ENCODE peak calls at places on chromosomes 12 and 14, in seven cellular contexts. D, J, F, R, X, U and B are unnamed samples.

GRCh38 chr12:10759657-10760056 is 36.5 kb upstream of the YBX3 start:
- DNase-seq in F (no peak), U (no peak), X (no peak), D (no peak), R (no peak), J (no peak), B (no peak)

GRCh38 chr12:53956251-53956887 is 1.7 kb downstream of the HOXC12 start:
- DNase-seq in R (no peak), X (no peak), F (no peak), J (no peak), D (no peak), U (no peak), B (no peak)

GRCh38 chr12:108691154-108691994 is 39.9 kb downstream of the CORO1C start:
- DNase-seq in U (peak; percentile 99), D (peak; percentile 88), J (peak; percentile 76), F (peak; percentile 57), X (peak; percentile 95), R (peak; percentile 80), B (peak; percentile 98)

GRCh38 chr12:58633479-58633878 is 286.8 kb downstream of the LRIG3 start:
- DNase-seq in R (no peak), F (no peak), X (no peak), J (no peak), U (peak; percentile 24), D (no peak), B (no peak)

GRCh38 chr12:2244013-2244861 is 191.4 kb downstream of the CACNA1C start:
- DNase-seq in J (peak; percentile 33), U (no peak), R (no peak), F (no peak), X (no peak), D (no peak), B (no peak)

GRCh38 chr12:123050913-123051312 is 70.4 kb downstream of the ARL6IP4 start:
- DNase-seq in F (no peak), R (no peak), U (no peak), J (no peak), X (no peak), D (no peak), B (no peak)

GRCh38 chr12:116236148-116236731 is 41.3 kb downstream of the MED13L start:
- DNase-seq in D (no peak), F (peak; percentile 36), U (peak; percentile 87), X (no peak), J (no peak), R (peak; percentile 54), B (no peak)

GRCh38 chr14:64721391-64721791 is 17.2 kb downstream of the PLEKHG3 start:
- DNase-seq in F (no peak), J (no peak), X (peak; percentile 46), U (peak; percentile 27), D (no peak), R (peak; percentile 62), B (peak; percentile 53)

DNA sequence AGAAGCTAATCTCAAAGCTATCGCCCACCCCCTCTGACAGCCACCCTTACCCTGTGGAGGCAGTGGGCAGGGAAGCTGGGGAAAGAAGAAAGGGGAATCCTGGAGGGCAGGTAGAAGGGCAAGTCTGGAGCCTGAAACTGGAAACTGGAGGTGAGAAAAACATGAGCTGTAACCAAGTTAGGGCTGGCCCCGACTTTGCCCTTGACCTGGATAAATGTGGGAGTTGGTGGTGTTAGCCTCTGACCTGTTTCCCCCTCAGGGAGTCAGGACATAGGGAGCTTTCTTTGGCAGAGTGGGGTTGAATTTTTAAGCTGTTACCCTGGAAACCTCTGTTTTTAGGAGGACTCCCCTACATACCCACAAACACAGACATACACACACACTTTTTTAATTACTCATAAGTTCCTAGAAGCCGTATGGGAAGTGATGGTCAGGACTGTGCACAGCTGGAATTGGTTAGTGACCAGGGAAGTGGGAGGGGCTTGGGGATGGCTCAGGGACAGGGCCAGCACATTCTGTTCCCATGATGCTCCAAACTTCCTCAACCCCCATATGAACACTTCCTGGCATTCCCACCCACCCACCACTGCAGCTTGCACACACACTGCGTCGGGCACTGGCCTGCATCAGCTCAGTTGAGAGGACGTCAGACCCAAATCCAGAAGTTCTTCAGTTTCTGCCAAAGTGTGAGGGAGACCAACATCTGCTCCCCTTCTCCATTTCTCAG is 5.0 kb upstream of the MMP19 start:
- DNase-seq in R (peak; percentile 66), U (peak; percentile 94), J (no peak), X (peak; percentile 93), D (peak; percentile 89), F (no peak), B (peak; percentile 94)
- H3K4me3 ChIP-seq in R (no peak overlapping the region), U (no peak overlapping the region), J (no peak overlapping the region), X (peak overlapping the region; percentile 19), D (peak overlapping the region; percentile 22), F (no peak overlapping the region), B (peak overlapping the region; percentile 30)

GRCh38 chr14:36212987-36213386 is 36.5 kb upstream of the PTCSC3 start:
- DNase-seq in F (no peak), J (no peak), X (no peak), U (no peak), R (no peak), D (no peak), B (no peak)
- H3K27ac ChIP-seq in F (no peak overlapping the region), J (no peak overlapping the region), X (no peak overlapping the region), U (no peak overlapping the region), R (no peak overlapping the region), D (no peak overlapping the region), B (no peak overlapping the region)

GRCh38 chr14:92074555-92074954 is 31.8 kb downstream of the ATXN3 start:
- DNase-seq in D (no peak), X (no peak), U (no peak), R (no peak), F (no peak), J (no peak), B (no peak)
- H3K36me3 ChIP-seq in D (peaks cover 75% of the 10 kb centered on the region), X (no peaks in the 10 kb centered on the region), U (peaks cover 3% of the 10 kb centered on the region), R (peaks cover 95% of the 10 kb centered on the region), F (peaks cover 36% of the 10 kb centered on the region), J (no peaks in the 10 kb centered on the region), B (no peaks in the 10 kb centered on the region)

DNA sequence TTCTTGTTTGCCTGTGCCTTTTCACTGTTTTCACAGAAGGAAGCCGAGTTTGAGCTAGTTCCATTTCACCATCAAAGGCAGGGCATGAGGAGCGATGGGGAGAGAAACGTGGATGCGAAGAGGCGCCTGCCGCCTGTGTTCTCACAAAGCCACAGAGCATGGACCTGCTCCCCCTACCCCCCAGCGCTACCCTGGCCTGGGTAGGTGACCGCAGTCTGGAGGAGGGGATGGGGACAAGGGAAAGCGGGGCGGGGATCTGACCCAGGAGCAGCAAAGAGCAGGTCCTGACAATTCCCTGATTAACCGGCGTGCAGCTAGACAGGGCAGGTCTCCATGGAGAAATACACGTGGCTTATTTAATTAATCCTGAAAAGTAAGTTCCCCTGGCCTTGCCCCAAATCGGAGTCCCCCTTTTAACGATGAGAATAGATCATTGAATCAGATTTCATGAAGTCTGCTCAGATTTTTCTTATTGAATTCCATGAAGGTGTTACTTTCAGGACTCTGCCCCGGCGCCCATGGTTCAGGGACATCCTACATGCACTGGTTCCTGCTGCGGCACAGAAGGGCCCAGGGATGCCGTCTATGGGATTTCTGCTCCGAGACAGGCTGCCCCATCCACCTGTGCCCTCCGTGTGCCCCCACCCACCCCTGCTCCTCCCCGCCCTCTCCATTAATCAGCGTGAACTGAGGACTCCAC is 251.1 kb upstream of the SFSWAP start:
- DNase-seq in J (no peak), F (no peak), R (peak; percentile 14), D (peak; percentile 37), U (no peak), X (no peak), B (no peak)
- H3K4me3 ChIP-seq in J (no peak overlapping the region), F (no peak overlapping the region), R (no peak overlapping the region), D (no peak overlapping the region), U (no peak overlapping the region), X (no peak overlapping the region), B (no peak overlapping the region)

GRCh38 chr12:112424126-112424525 is 5.4 kb downstream of the PTPN11 start:
- DNase-seq in F (no peak), D (no peak), R (no peak), J (no peak), X (no peak), U (no peak), B (no peak)
- H3K27ac ChIP-seq in F (no peak overlapping the region), D (no peak overlapping the region), R (no peak overlapping the region), J (no peak overlapping the region), X (no peak overlapping the region), U (no peak overlapping the region), B (peak overlapping the region; percentile 79)

DNA sequence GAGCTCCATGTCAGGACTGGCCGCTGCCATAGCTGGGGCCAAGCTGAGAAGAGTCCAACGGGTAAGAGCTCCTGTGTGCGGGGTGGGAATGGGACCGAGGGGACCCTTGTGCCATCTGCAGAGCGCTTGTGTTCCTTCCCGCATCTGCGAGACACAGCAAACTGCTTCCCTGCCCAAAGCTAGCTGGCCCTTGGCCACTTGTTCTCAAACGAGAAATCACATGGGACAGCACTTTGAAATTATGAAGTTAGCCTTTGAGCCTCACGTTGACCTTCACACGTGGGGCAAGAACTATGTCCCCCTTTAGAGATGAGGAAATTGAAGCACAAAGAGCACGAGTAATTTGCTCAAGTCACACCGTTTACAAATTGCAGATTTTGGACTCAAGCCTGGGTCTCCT is 30.8 kb downstream of the DEGS2 start:
- DNase-seq in X (no peak), D (no peak), J (no peak), R (no peak), U (no peak), F (no peak), B (peak; percentile 40)
- H3K36me3 ChIP-seq in X (no peaks in the 10 kb centered on the region), D (peaks cover 42% of the 10 kb centered on the region), J (peaks cover 4% of the 10 kb centered on the region), R (peaks cover 92% of the 10 kb centered on the region), U (no peaks in the 10 kb centered on the region), F (peaks cover 99% of the 10 kb centered on the region), B (no peaks in the 10 kb centered on the region)

DNA sequence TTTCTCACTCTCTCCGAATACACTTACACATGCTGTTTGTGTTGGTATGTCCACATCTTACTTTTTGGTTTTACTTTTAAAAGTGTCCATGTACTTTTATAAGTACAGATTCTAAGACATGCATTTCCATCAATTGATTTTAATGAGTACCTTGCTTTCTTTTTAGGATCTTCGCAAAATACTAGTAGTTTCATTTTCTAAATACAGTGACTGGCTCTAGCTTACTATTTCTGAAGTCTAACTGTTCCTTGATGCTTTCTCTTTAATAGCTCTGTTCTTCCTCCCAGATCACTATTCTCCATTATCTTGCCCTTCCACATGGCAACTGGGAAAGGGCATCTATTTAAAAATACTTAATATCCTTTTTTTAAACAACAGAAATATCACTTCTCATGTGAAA is 164.1 kb downstream of the KITLG start:
- DNase-seq in D (no peak), X (no peak), J (no peak), U (no peak), R (no peak), F (no peak), B (no peak)
- H3K4me3 ChIP-seq in D (peak overlapping the region; percentile 12), X (no peak overlapping the region), J (no peak overlapping the region), U (no peak overlapping the region), R (no peak overlapping the region), F (no peak overlapping the region), B (no peak overlapping the region)

GRCh38 chr14:92716131-92716530 is 32.3 kb downstream of the LGMN start:
- DNase-seq in R (no peak), J (no peak), D (no peak), X (no peak), U (no peak), F (no peak), B (no peak)

GRCh38 chr14:92719890-92720323 is 28.5 kb downstream of the LGMN start:
- DNase-seq in X (no peak), F (no peak), U (no peak), D (no peak), R (peak; percentile 41), J (no peak), B (no peak)

GRCh38 chr14:92718659-92719058 is 29.8 kb downstream of the LGMN start:
- DNase-seq in X (no peak), F (no peak), R (no peak), J (no peak), U (no peak), D (no peak), B (no peak)

GRCh38 chr14:92717571-92718042 is 30.8 kb downstream of the LGMN start:
- DNase-seq in F (no peak), D (no peak), R (no peak), X (no peak), U (no peak), J (no peak), B (no peak)

GRCh38 chr14:92719421-92719820 is 29.0 kb downstream of the LGMN start:
- DNase-seq in X (no peak), F (no peak), R (no peak), D (no peak), J (no peak), U (no peak), B (no peak)
- H3K27ac ChIP-seq in X (no peak overlapping the region), F (no peak overlapping the region), R (peak overlapping the region; percentile 43), D (peak overlapping the region; percentile 24), J (no peak overlapping the region), U (no peak overlapping the region), B (no peak overlapping the region)